ENCODE peak calls at places on chromosomes 12 and 14, in four cellular contexts. D is adipocyte, Q is GM23338, B is sigmoid colon. U is an unnamed sample.
A peak's percentile ranks its signal among the peaks of the same experiment; 100 is the strongest.

GRCh38 chr12:63090716-63091115 is 60.3 kb downstream of the AVPR1A start:
- DNase-seq in D (no peak), Q (no peak), B (no peak), U (no peak)

GRCh38 chr14:99378782-99379214 is 101.9 kb downstream of the SETD3 start:
- DNase-seq in D (peak; percentile 11), Q (no peak), B (no peak), U (peak; percentile 49)

GRCh38 chr14:100588671-100589070 is 1.5 kb upstream of the BEGAIN start:
- DNase-seq in D (no peak), Q (no peak), B (peak; percentile 32), U (no peak)

GRCh38 chr14:57486767-57487379 is 6.8 kb downstream of the CCDC198 start:
- DNase-seq in D (peak; percentile 68), Q (peak; percentile 76), B (no peak), U (peak; percentile 41)

GRCh38 chr14:99191663-99192621 is 80.1 kb downstream of the BCL11B start:
- DNase-seq in D (peak; percentile 74), Q (no peak), B (peak; percentile 78), U (peak; percentile 80)

GRCh38 chr14:75383721-75384120 is 44.1 kb upstream of the JDP2 start:
- DNase-seq in D (no peak), Q (no peak), B (no peak), U (no peak)

GRCh38 chr12:3173912-3174311 is 96.7 kb downstream of the TSPAN9 start:
- DNase-seq in D (no peak), Q (no peak), B (no peak), U (no peak)

GRCh38 chr12:103241184-103241583 is 254.6 kb downstream of the C12orf42 start:
- DNase-seq in D (no peak), Q (no peak), B (no peak), U (no peak)

GRCh38 chr14:104676694-104677505 is 12.5 kb upstream of the INF2 start:
- DNase-seq in D (no peak), Q (peak; percentile 73), B (peak; percentile 72), U (no peak)

GRCh38 chr12:110366474-110367208 is 36.9 kb downstream of the ANAPC7 start:
- DNase-seq in D (no peak), Q (no peak), B (no peak), U (no peak)

GRCh38 chr12:3044141-3044630 is 33.0 kb upstream of the TSPAN9 start:
- DNase-seq in D (no peak), Q (no peak), B (peak; percentile 55), U (no peak)

GRCh38 chr12:103882861-103883596 is 42.0 kb upstream of the NT5DC3 start:
- DNase-seq in D (no peak), Q (no peak), B (no peak), U (no peak)

GRCh38 chr12:22321620-22322019 is 12.9 kb downstream of the ST8SIA1 start:
- DNase-seq in D (no peak), Q (peak; percentile 22), B (no peak), U (no peak)

GRCh38 chr14:75318353-75318752 is 39.7 kb downstream of the FOS start:
- DNase-seq in D (no peak), Q (no peak), B (peak; percentile 4), U (no peak)

GRCh38 chr12:8123124-8123888 is at the start of gene CLEC4A:
- DNase-seq in D (no peak), Q (no peak), B (no peak), U (no peak)

GRCh38 chr12:62922539-62922938 is 12.4 kb downstream of the PPM1H start:
- DNase-seq in D (peak; percentile 24), Q (no peak), B (no peak), U (no peak)

GRCh38 chr12:89016970-89017778 is 335.1 kb downstream of the DUSP6 start:
- DNase-seq in D (peak; percentile 93), Q (peak; percentile 88), B (peak; percentile 61), U (peak; percentile 53)

GRCh38 chr12:2795291-2796186 is 769 bp downstream of the FKBP4 start:
- DNase-seq in D (peak; percentile 91), Q (peak; percentile 79), B (peak; percentile 91), U (peak; percentile 18)

GRCh38 chr12:110698171-110698902 is 9.4 kb upstream of the HVCN1 start:
- DNase-seq in D (peak; percentile 26), Q (peak; percentile 93), B (peak; percentile 86), U (peak; percentile 70)

GRCh38 chr12:121455766-121456420 is 56.0 kb downstream of the RNF34 start:
- DNase-seq in D (no peak), Q (no peak), B (no peak), U (no peak)

GRCh38 chr12:108285016-108285415 is 54.1 kb downstream of the CMKLR1 start:
- DNase-seq in D (no peak), Q (peak; percentile 15), B (no peak), U (no peak)

GRCh38 chr12:131894981-131895639 is 688 bp downstream of the ULK1 start:
- DNase-seq in D (peak; percentile 44), Q (no peak), B (peak; percentile 72), U (no peak)

GRCh38 chr12:49929581-49929980 is 21.0 kb upstream of the AQP2 start:
- DNase-seq in D (no peak), Q (no peak), B (no peak), U (no peak)

GRCh38 chr12:1932264-1932777 is 13.9 kb upstream of the CACNA2D4 start:
- DNase-seq in D (no peak), Q (no peak), B (peak; percentile 95), U (peak; percentile 34)

GRCh38 chr14:38405851-38406630 is 150.1 kb upstream of the CLEC14A start:
- DNase-seq in D (peak; percentile 56), Q (peak; percentile 69), B (no peak), U (peak; percentile 53)

GRCh38 chr14:38400751-38401150 is 144.9 kb upstream of the CLEC14A start:
- DNase-seq in D (no peak), Q (peak; percentile 20), B (no peak), U (no peak)

GRCh38 chr14:38409081-38409705 is 153.3 kb upstream of the CLEC14A start:
- DNase-seq in D (no peak), Q (no peak), B (no peak), U (peak; percentile 36)

GRCh38 chr14:38404100-38404541 is 148.2 kb upstream of the CLEC14A start:
- DNase-seq in D (peak; percentile 78), Q (no peak), B (no peak), U (peak; percentile 88)

DNA sequence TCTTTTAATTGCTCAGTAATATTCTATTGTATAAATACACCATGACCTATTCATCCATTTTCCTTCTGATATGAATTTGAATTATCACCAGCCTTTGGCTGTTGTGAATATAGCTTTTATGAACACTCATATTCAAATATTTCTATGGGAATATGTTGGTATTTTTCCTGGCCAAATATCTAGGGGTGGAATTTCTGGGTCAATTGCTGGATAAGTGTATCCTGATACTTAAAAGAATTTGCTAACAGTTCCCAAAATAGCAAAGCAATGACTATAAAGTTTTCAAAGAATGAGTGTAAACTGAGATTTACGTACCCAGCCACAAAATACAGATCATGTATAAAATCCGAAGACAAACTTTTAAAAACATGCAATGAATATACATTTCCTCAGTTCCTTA is 148.7 kb upstream of the CLEC14A start:
- DNase-seq in D (peak; percentile 67), Q (no peak), B (no peak), U (peak; percentile 56)
- H3K4me3 ChIP-seq in D (no peak overlapping the region), Q (no peak overlapping the region), B (no peak overlapping the region), U (peak overlapping the region; percentile 6)

DNA sequence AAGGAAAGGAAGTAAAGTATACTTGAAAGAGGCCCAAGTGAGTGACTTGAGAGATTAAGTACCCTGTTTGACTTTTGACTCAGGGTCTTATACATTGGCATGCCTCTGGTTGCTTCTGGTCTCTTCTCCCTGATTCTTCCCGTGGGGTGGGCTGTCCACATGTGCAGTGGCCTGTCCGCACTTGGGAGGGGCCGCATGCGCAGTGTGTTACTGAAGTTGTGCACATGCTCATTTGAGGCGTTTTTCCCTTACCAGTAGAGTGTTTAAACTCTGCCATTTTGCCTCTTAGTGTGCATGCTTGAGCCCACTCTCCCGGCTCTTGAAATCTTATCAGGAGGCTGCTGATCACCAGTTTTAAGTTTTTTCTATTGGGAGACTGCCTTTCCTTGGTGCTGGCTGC is 32.1 kb upstream of the HECTD1 start:
- DNase-seq in D (no peak), Q (no peak), B (no peak), U (no peak)
- H3K4me3 ChIP-seq in D (no peak overlapping the region), Q (no peak overlapping the region), B (no peak overlapping the region), U (no peak overlapping the region)

DNA sequence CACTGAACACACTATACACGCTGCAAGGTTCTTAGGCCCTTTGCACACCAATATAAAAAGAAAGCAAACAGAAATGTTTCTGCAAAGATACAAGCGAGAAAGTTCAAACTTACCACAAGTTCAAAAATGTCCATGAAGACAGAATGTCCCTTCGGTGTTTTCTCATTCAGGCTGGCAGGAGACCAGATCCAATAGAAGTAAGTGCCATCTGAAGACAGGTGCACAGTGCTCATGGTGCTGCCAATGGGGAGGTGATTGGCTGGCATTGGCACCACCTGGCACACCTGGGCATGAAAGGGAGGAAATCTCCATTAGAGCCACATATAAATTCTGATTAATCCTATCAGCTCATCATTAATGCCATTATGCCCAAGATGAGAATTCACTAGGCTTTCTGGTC is 76.3 kb downstream of the HECTD4 start:
- DNase-seq in D (no peak), Q (no peak), B (no peak), U (no peak)
- H3K4me3 ChIP-seq in D (no peak overlapping the region), Q (no peak overlapping the region), B (no peak overlapping the region), U (no peak overlapping the region)

DNA sequence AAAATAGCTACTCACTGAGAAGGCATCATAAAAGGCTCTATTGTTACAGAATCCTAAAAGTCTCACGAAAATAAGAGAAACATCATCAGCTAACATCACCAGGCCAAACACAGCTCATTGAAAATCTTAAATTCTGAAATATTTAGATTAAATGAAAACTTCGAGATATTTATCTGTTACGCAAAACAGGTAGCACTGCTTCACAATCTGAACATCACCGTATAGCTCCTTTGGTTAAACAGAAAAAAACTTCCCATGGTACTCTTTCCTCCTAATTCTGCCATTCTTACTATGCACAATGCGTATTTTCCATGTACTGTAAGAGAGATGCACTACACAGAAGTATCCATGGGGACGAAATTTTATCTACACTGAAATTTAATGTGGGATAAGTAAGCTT is 2.1 kb downstream of the SGPP1 start:
- DNase-seq in D (peak; percentile 11), Q (no peak), B (no peak), U (no peak)
- H3K4me3 ChIP-seq in D (peak overlapping the region; percentile 97), Q (peak overlapping the region; percentile 85), B (peak overlapping the region; percentile 98), U (peak overlapping the region; percentile 73)

DNA sequence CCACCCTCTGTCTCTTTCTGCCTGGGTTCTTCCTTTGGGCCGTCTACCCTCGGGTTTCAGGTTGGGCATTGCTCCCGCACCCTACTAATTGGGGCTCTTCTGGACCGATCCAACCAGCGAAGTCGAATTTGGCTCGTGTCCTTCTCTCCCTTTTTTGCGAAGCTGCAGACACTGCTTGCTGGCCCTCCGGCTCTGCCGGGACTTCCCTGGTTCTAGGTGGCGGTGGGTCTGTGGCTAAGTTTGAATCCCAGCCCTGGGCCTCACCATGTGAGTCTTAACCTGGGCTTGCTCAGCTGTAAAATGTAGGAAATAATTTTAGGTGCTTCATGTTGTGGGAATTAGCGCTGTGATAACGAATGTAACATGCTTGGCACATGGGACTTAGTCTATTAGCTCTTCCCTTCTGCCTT is 418 bp upstream of the CISTR start:
- DNase-seq in D (no peak), Q (no peak), B (no peak), U (no peak)
- H3K4me3 ChIP-seq in D (no peak overlapping the region), Q (peak overlapping the region; percentile 76), B (peak overlapping the region; percentile 59), U (no peak overlapping the region)

GRCh38 chr14:91394105-91395081 is 23.2 kb downstream of the CCDC88C start:
- DNase-seq in D (no peak), Q (no peak), B (no peak), U (no peak)
- H3K4me3 ChIP-seq in D (no peak overlapping the region), Q (no peak overlapping the region), B (no peak overlapping the region), U (no peak overlapping the region)

GRCh38 chr12:4535871-4536270 is 2.8 kb upstream of the RAD51AP1 start:
- DNase-seq in D (no peak), Q (no peak), B (no peak), U (no peak)
- H3K4me3 ChIP-seq in D (no peak overlapping the region), Q (no peak overlapping the region), B (no peak overlapping the region), U (no peak overlapping the region)

GRCh38 chr12:47080725-47081502 is 1.2 kb upstream of the AMIGO2 start:
- DNase-seq in D (no peak), Q (peak; percentile 53), B (peak; percentile 87), U (peak; percentile 80)
- H3K4me3 ChIP-seq in D (peak overlapping the region; percentile 89), Q (peak overlapping the region; percentile 85), B (peak overlapping the region; percentile 89), U (peak overlapping the region; percentile 92)